ENCODE peak calls at places on chromosomes 2 and 18, in four cellular contexts. H is H1, T is HepG2, M is GM12878. L is an unnamed sample.

GRCh38 chr2:238287702-238288649 is at the start of gene PER2:
- DNase-seq in M (no peak), T (peak; percentile 84), H (no peak), L (no peak)

GRCh38 chr2:61470122-61470951 is 550 bp downstream of the USP34 start:
- DNase-seq in H (no peak), T (peak; percentile 75), M (no peak), L (no peak)

GRCh38 chr2:156192468-156192867 is 140.1 kb downstream of the NR4A2 start:
- DNase-seq in T (no peak), H (no peak), M (peak; percentile 3), L (no peak)

GRCh38 chr2:218014706-218015685 is 12.2 kb upstream of the TNS1 start:
- DNase-seq in H (no peak), T (no peak), M (no peak), L (no peak)

GRCh38 chr18:28147674-28148171 is 29.2 kb downstream of the CDH2 start:
- DNase-seq in M (no peak), T (peak; percentile 24), H (no peak), L (no peak)

GRCh38 chr18:32378705-32379104 is 92.0 kb downstream of the GAREM1 start:
- DNase-seq in H (no peak), T (peak; percentile 66), M (no peak), L (no peak)

GRCh38 chr2:113965644-113966043 is 75.8 kb downstream of the ACTR3 start:
- DNase-seq in T (peak; percentile 94), M (no peak), H (no peak), L (peak; percentile 54)

GRCh38 chr2:203016716-203017115 is 2.0 kb downstream of the NBEAL1 start:
- DNase-seq in M (no peak), T (peak; percentile 18), H (no peak), L (no peak)

GRCh38 chr2:160375037-160375436 is 118.6 kb downstream of the RBMS1 start:
- DNase-seq in M (no peak), T (no peak), H (no peak), L (no peak)

GRCh38 chr2:62665446-62665845 is 40.1 kb upstream of the EHBP1 start:
- DNase-seq in M (no peak), T (no peak), H (no peak), L (no peak)

GRCh38 chr2:46814160-46814559 is 101.4 kb downstream of the MCFD2 start:
- DNase-seq in T (no peak), M (no peak), H (no peak), L (no peak)

GRCh38 chr2:86249843-86250402 is 50.7 kb downstream of the MRPL35 start:
- DNase-seq in M (peak; percentile 52), T (peak; percentile 25), H (no peak), L (no peak)

GRCh38 chr2:109376115-109376514 is 237.7 kb downstream of the SEPTIN10 start:
- DNase-seq in M (no peak), T (no peak), H (no peak), L (no peak)

GRCh38 chr2:47016172-47016913 is 100.7 kb upstream of the MCFD2 start:
- DNase-seq in M (no peak), T (no peak), H (peak; percentile 15), L (no peak)

GRCh38 chr2:30756051-30756719 is 51.1 kb downstream of the CAPN13 start:
- DNase-seq in M (no peak), T (peak; percentile 12), H (no peak), L (peak; percentile 22)

GRCh38 chr2:207283356-207283755 is 117.6 kb upstream of the KLF7 start:
- DNase-seq in H (no peak), T (no peak), M (no peak), L (no peak)

GRCh38 chr2:23745726-23746105 is 181.2 kb downstream of the ATAD2B start:
- DNase-seq in T (no peak), M (no peak), H (no peak), L (no peak)

GRCh38 chr18:70368903-70369302 is 80.1 kb downstream of the SOCS6 start:
- DNase-seq in T (no peak), H (no peak), M (no peak), L (no peak)

GRCh38 chr2:121690095-121690494 is 40.8 kb upstream of the CLASP1 start:
- DNase-seq in H (no peak), T (no peak), M (no peak), L (no peak)

GRCh38 chr2:47907097-47907781 is 941 bp upstream of the FBXO11 start:
- DNase-seq in H (no peak), M (no peak), T (no peak), L (no peak)

GRCh38 chr2:55887351-55887750 is 36.2 kb downstream of the EFEMP1 start:
- DNase-seq in M (no peak), H (no peak), T (no peak), L (no peak)

GRCh38 chr2:112582314-112582746 is 2.1 kb upstream of the CHCHD5 start:
- DNase-seq in M (no peak), T (peak; percentile 60), H (no peak), L (no peak)

GRCh38 chr2:12330916-12331315 is 385.8 kb upstream of the TRIB2 start:
- DNase-seq in T (no peak), M (no peak), H (no peak), L (no peak)

GRCh38 chr2:182020319-182021055 is 34.8 kb downstream of the PPP1R1C start:
- DNase-seq in M (no peak), H (no peak), T (no peak), L (no peak)

GRCh38 chr2:174048238-174048637 is 83.1 kb upstream of the SP3 start:
- DNase-seq in H (no peak), T (no peak), M (no peak), L (no peak)

DNA sequence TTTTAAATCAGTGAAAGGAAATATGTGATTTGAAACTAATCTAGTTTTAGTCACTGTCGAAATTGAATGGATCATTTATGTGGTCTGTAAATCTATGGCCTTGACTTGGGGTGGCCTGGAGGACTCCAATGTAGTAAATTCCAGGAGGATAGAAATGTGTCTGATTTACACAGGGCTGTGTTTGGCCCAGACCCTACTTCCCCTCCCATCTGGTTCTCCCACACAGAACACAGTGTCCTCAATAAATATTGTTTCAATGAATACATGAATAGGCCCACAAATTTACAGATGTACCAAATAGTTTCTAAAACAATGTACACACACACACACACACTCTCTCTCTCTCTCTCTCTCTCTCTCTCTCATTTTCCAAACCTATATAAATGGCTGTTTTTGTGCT is 2.0 kb downstream of the CCDC68 start:
- DNase-seq in T (peak; percentile 40), M (no peak), H (no peak), L (no peak)
- TF ChIP-seq SUZ12 in T (no peak), M (no peak), H (no peak), L (no peak)

DNA sequence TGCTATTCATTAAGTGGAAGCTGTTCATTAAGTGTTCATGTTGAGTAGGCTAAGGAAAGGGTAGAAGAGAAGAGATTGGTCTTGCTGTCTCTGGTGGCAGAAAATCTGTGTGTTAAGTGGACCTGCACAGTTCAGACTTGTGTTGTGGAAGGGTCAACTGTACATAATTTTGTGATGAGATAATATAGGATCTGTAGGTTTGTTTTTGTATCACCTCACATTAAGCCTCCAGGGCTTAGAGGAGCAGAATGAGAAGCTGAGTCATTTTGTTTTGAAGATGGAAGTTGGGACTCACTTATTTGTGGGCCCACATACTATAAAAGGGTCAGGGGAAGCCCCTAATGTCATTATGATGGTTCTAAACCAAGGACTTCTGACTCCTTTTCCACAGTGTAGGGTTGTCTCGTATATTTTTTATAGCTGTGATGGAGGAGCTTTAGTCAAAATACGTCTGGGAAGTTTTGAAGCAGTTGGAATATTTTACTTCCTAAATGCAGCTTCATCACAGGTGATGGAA is 18.2 kb downstream of the PMS1 start:
- DNase-seq in H (no peak), M (no peak), T (no peak), L (no peak)
- H3K36me3 ChIP-seq in H (peaks cover 35% of the 10 kb centered on the region), M (peaks cover 3% of the 10 kb centered on the region), T (peaks cover 53% of the 10 kb centered on the region), L (peaks cover 75% of the 10 kb centered on the region)

GRCh38 chr2:38262514-38262871 is 114.6 kb downstream of the ATL2 start:
- DNase-seq in H (no peak), T (no peak), M (no peak), L (no peak)

GRCh38 chr2:38260469-38260868 is 116.6 kb downstream of the ATL2 start:
- DNase-seq in H (no peak), M (peak; percentile 71), T (no peak), L (no peak)

GRCh38 chr2:38261569-38262513 is 115.2 kb downstream of the ATL2 start:
- DNase-seq in T (no peak), H (no peak), M (peak; percentile 68), L (no peak)

GRCh38 chr2:38263293-38263692 is 113.8 kb downstream of the ATL2 start:
- DNase-seq in T (no peak), M (no peak), H (no peak), L (no peak)

GRCh38 chr2:38260972-38261371 is 116.1 kb downstream of the ATL2 start:
- DNase-seq in H (no peak), M (no peak), T (no peak), L (no peak)
- TF ChIP-seq SUZ12 in H (no peak), M (no peak), T (no peak), L (no peak)

DNA sequence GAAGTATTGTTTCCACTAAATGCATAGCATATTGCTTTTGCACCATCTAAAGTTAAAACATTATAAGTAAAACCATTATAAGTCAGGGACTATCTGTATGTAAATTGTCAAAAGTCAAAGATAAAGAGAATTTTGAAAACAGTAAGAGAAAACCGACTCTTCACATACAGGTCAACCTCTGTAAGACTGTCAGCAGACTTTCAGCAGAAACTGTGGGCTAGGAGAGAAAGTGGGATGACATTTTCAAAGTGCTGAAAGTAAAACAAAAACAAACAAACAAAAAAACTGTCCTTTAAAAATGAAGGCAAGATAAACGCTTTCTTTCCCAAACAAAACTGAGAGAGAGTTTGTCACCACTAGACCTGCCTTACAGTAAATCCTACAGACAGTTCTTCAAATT is 122.9 kb upstream of the ID2 start:
- DNase-seq in H (no peak), T (no peak), M (no peak), L (no peak)
- H3K36me3 ChIP-seq in H (no peaks in the 10 kb centered on the region), T (no peaks in the 10 kb centered on the region), M (no peaks in the 10 kb centered on the region), L (no peaks in the 10 kb centered on the region)

GRCh38 chr18:76766429-76766828 is 55.9 kb upstream of the ZNF236 start:
- DNase-seq in M (no peak), T (no peak), H (no peak), L (no peak)

GRCh38 chr18:76772665-76773064 is 49.7 kb upstream of the ZNF236 start:
- DNase-seq in T (no peak), M (no peak), H (no peak), L (no peak)

GRCh38 chr18:76767954-76768353 is 54.4 kb upstream of the ZNF236 start:
- DNase-seq in M (no peak), H (no peak), T (no peak), L (no peak)

GRCh38 chr18:76765649-76766048 is 56.7 kb upstream of the ZNF236 start:
- DNase-seq in M (no peak), H (no peak), T (no peak), L (no peak)

GRCh38 chr18:76771132-76771824 is 51.1 kb upstream of the ZNF236 start:
- DNase-seq in M (no peak), H (no peak), T (peak; percentile 73), L (no peak)
- TF ChIP-seq SUZ12 in M (no peak), H (no peak), T (no peak), L (no peak)

L was measured in NT2/D1.